ENCODE peak calls at places on chromosomes 16 and 17, in seven cellular contexts. Q is NCI-H1436; E is germinal center; V is ELF-1; L is naive thymus-derived CD8-positive, alpha-beta T cell; D is EH; U is GM12878. T is an unnamed sample.

GRCh38 chr16:17541324-17541723 is 70.6 kb upstream of the XYLT1 start:
- DNase-seq in U (no peak), V (no peak), D (no peak), E (no peak), L (no peak), Q (no peak), T (no peak)

GRCh38 chr17:27549251-27549919 is 81.6 kb upstream of the LGALS9 start:
- DNase-seq in V (no peak), D (no peak), L (no peak), Q (no peak), E (no peak), U (no peak), T (no peak)

GRCh38 chr16:1108299-1109252 is 12.5 kb upstream of the C1QTNF8 start:
- DNase-seq in D (peak; percentile 5), E (no peak), U (no peak), Q (no peak), V (no peak), L (no peak), T (no peak)

GRCh38 chr16:11306997-11307638 is 26.0 kb upstream of the PRM1 start:
- DNase-seq in D (no peak), E (no peak), Q (no peak), L (no peak), U (no peak), V (no peak), T (no peak)

GRCh38 chr17:27602721-27603445 is 28.1 kb upstream of the LGALS9 start:
- DNase-seq in D (peak; percentile 70), U (no peak), L (peak; percentile 67), E (peak; percentile 84), V (peak; percentile 91), Q (peak; percentile 58), T (peak; percentile 94)

GRCh38 chr17:74452027-74452840 is 14.2 kb upstream of the CD300A start:
- DNase-seq in U (no peak), E (no peak), Q (no peak), D (no peak), L (no peak), V (peak; percentile 46), T (peak; percentile 29)

GRCh38 chr17:34725740-34726139 is 146.4 kb downstream of the TMEM132E start:
- DNase-seq in V (no peak), Q (no peak), E (no peak), U (no peak), D (no peak), L (no peak), T (no peak)

GRCh38 chr16:3954411-3954921 is 74.0 kb upstream of the CREBBP start:
- DNase-seq in U (no peak), Q (no peak), E (no peak), V (no peak), L (no peak), D (peak; percentile 28), T (no peak)

GRCh38 chr16:84648595-84649510 is 542 bp downstream of the KLHL36 start:
- DNase-seq in V (peak; percentile 37), Q (no peak), E (peak; percentile 78), L (peak; percentile 44), D (peak; percentile 15), U (no peak), T (peak; percentile 90)

GRCh38 chr16:47371615-47372014 is 89.2 kb downstream of the ITFG1 start:
- DNase-seq in D (no peak), Q (no peak), V (no peak), L (no peak), E (no peak), U (no peak), T (no peak)

GRCh38 chr16:1054660-1055556 is 17.6 kb upstream of the SSTR5 start:
- DNase-seq in E (peak; percentile 38), L (peak; percentile 14), Q (no peak), V (peak; percentile 67), U (no peak), D (peak; percentile 50), T (peak; percentile 94)

GRCh38 chr16:51968756-51969155 is 578.2 kb downstream of the TOX3 start:
- DNase-seq in V (no peak), L (no peak), E (no peak), U (no peak), D (peak; percentile 29), Q (no peak), T (no peak)

GRCh38 chr17:75096082-75096625 is 8.4 kb downstream of the SLC16A5 start:
- DNase-seq in U (no peak), D (peak; percentile 88), E (no peak), L (no peak), Q (no peak), V (peak; percentile 87), T (peak; percentile 71)

GRCh38 chr17:38426441-38426840 is 1.8 kb upstream of the ARHGAP23 start:
- DNase-seq in D (no peak), V (no peak), E (no peak), Q (no peak), U (no peak), L (no peak), T (no peak)

GRCh38 chr16:86862596-86862995 is 284.2 kb downstream of the FOXL1 start:
- DNase-seq in V (no peak), U (no peak), E (no peak), D (peak; percentile 21), L (no peak), Q (no peak), T (no peak)

GRCh38 chr16:78745491-78746019 is 646.1 kb downstream of the WWOX start:
- DNase-seq in L (no peak), U (no peak), Q (no peak), E (no peak), D (no peak), V (no peak), T (no peak)

GRCh38 chr17:82786427-82786826 is 34.6 kb downstream of the TBCD start:
- DNase-seq in V (no peak), L (no peak), Q (no peak), U (no peak), D (no peak), E (no peak), T (no peak)

GRCh38 chr17:56754523-56755208 is 79.1 kb downstream of the C17orf67 start:
- DNase-seq in U (no peak), E (no peak), L (no peak), Q (no peak), V (peak; percentile 72), D (peak; percentile 89), T (peak; percentile 75)

GRCh38 chr16:22386976-22387375 is 12.6 kb upstream of the CDR2 start:
- DNase-seq in L (no peak), U (no peak), Q (no peak), D (peak; percentile 97), V (no peak), E (no peak), T (no peak)

GRCh38 chr17:6070280-6070894 is at the start of gene WSCD1:
- DNase-seq in Q (no peak), U (no peak), D (peak; percentile 2), V (no peak), E (peak; percentile 12), L (no peak), T (peak; percentile 89)

GRCh38 chr16:9013508-9013864 is 49.8 kb upstream of the USP7 start:
- DNase-seq in E (no peak), V (no peak), U (no peak), D (no peak), L (no peak), Q (no peak), T (no peak)

GRCh38 chr17:80879723-80880649 is 111.7 kb upstream of the CHMP6 start:
- DNase-seq in Q (no peak), E (no peak), L (no peak), D (no peak), V (no peak), U (no peak), T (peak; percentile 4)

GRCh38 chr17:73729101-73729500 is 84.9 kb upstream of the SDK2 start:
- DNase-seq in D (no peak), U (no peak), L (no peak), Q (no peak), E (no peak), V (no peak), T (no peak)

GRCh38 chr16:62665269-62665668 is 629.0 kb upstream of the CDH8 start:
- DNase-seq in V (peak; percentile 67), L (no peak), U (no peak), Q (no peak), E (no peak), D (no peak), T (peak; percentile 50)

GRCh38 chr16:24748242-24748641 is 18.8 kb downstream of the TNRC6A start:
- DNase-seq in U (no peak), E (no peak), D (peak; percentile 91), V (no peak), Q (no peak), L (no peak), T (no peak)

GRCh38 chr17:50421308-50422031 is 4.5 kb upstream of the ACSF2 start:
- DNase-seq in U (no peak), D (peak; percentile 34), V (no peak), Q (no peak), E (peak; percentile 61), L (no peak), T (no peak)

GRCh38 chr16:55487048-55487803 is 8.2 kb downstream of the MMP2 start:
- DNase-seq in Q (no peak), U (no peak), E (no peak), D (peak; percentile 90), L (no peak), V (no peak), T (no peak)

GRCh38 chr16:79767597-79768280 is 167.2 kb upstream of the MAF start:
- DNase-seq in E (no peak), D (peak; percentile 19), Q (no peak), V (peak; percentile 27), U (no peak), L (no peak), T (peak; percentile 8)

GRCh38 chr16:53219795-53220194 is 165.0 kb downstream of the CHD9 start:
- DNase-seq in U (no peak), Q (no peak), E (no peak), V (no peak), D (peak; percentile 67), L (no peak), T (no peak)

GRCh38 chr16:2821483-2822157 is 4.6 kb downstream of the PRSS21 start:
- DNase-seq in V (peak; percentile 76), E (no peak), Q (no peak), U (no peak), L (no peak), D (no peak), T (no peak)

GRCh38 chr16:52581530-52581929 is 34.6 kb upstream of the TOX3 start:
- DNase-seq in L (no peak), U (no peak), D (no peak), E (no peak), V (no peak), Q (no peak), T (no peak)

GRCh38 chr17:13601776-13602551 is at the start of gene HS3ST3A1:
- DNase-seq in U (no peak), D (peak; percentile 81), L (no peak), E (no peak), V (peak; percentile 92), Q (no peak), T (peak; percentile 88)

GRCh38 chr17:75587718-75588545 is at the start of gene MYO15B:
- DNase-seq in D (no peak), U (no peak), V (peak; percentile 83), Q (peak; percentile 61), E (peak; percentile 75), L (peak; percentile 73), T (peak; percentile 86)